ENCODE peak calls at places on chromosomes 2 and 18, in seven cellular contexts. Z, I, W, X, G, Q and V are unnamed samples.

GRCh38 chr2:239544846-239545465 is 144.1 kb upstream of the HDAC4 start:
- DNase-seq in Z (no peak), I (no peak), W (no peak), X (peak; percentile 1), G (no peak), Q (no peak), V (no peak)

GRCh38 chr18:78292602-78293001 is 687.0 kb upstream of the SALL3 start:
- DNase-seq in Z (no peak), I (no peak), W (no peak), X (no peak), G (no peak), Q (no peak), V (no peak)

GRCh38 chr2:95382686-95383634 is 19.5 kb upstream of the FAHD2A start:
- DNase-seq in Z (no peak), I (no peak), W (no peak), X (no peak), G (no peak), Q (no peak), V (no peak)

GRCh38 chr2:126656311-126657145 is 570 bp downstream of the GYPC start:
- DNase-seq in Z (peak; percentile 55), I (peak; percentile 65), W (peak; percentile 31), X (peak; percentile 52), G (no peak), Q (peak; percentile 73), V (peak; percentile 70)

GRCh38 chr2:104658840-104659591 is 194.9 kb upstream of the POU3F3 start:
- DNase-seq in Z (no peak), I (peak; percentile 63), W (no peak), X (no peak), G (no peak), Q (no peak), V (no peak)

GRCh38 chr18:51197661-51198424 is at the start of gene MEX3C:
- DNase-seq in Z (peak; percentile 97), I (peak; percentile 99), W (peak; percentile 99), X (peak; percentile 95), G (peak; percentile 98), Q (peak; percentile 99), V (peak; percentile 100)

GRCh38 chr2:177489719-177490301 is 97.2 kb downstream of the AGPS start:
- DNase-seq in Z (peak; percentile 35), I (peak; percentile 68), W (peak; percentile 49), X (peak; percentile 31), G (peak; percentile 42), Q (peak; percentile 46), V (peak; percentile 65)

GRCh38 chr2:222569826-222570225 is 86.1 kb downstream of the FARSB start:
- DNase-seq in Z (no peak), I (no peak), W (peak; percentile 35), X (no peak), G (no peak), Q (no peak), V (peak; percentile 55)

GRCh38 chr2:237500681-237501424 is 13.8 kb downstream of the MLPH start:
- DNase-seq in Z (peak; percentile 12), I (no peak), W (peak; percentile 100), X (no peak), G (peak; percentile 99), Q (no peak), V (peak; percentile 100)

DNA sequence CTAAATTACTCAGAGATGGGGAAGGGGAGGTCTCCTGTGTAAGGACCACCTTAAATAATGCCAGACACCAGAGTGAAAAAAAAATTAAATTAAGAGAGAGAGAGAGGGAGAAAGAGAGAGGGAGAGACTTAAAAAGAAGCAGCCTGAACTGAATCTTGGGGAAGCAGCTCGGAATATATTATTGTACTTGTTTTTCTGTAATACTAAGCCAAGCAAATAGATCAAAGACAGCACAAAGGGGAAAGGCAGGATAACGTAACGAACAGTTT is 4.6 kb downstream of the ZEB2 start:
- DNase-seq in Z (no peak), I (no peak), W (peak; percentile 59), X (no peak), G (no peak), Q (no peak), V (no peak)
- H3K4me2 ChIP-seq in Z (peak overlapping the region; percentile 80), I (peak overlapping the region; percentile 96), W (peak overlapping the region; percentile 91), X (peak overlapping the region; percentile 81), G (peak overlapping the region; percentile 91), Q (peak overlapping the region; percentile 96), V (peak overlapping the region; percentile 96)

GRCh38 chr2:5479265-5479928 is 212.8 kb upstream of the SOX11 start:
- DNase-seq in Z (no peak), I (peak; percentile 55), W (no peak), X (no peak), G (no peak), Q (no peak), V (no peak)
- H3K4me3 ChIP-seq in Z (no peak overlapping the region), I (peak overlapping the region; percentile 21), W (no peak overlapping the region), X (no peak overlapping the region), G (no peak overlapping the region), Q (no peak overlapping the region), V (no peak overlapping the region)

GRCh38 chr2:39135678-39136259 is 14.9 kb upstream of the SOS1 start:
- DNase-seq in Z (no peak), I (no peak), W (no peak), X (peak; percentile 24), G (no peak), Q (peak; percentile 48), V (no peak)
- H3K4me2 ChIP-seq in Z (no peak overlapping the region), I (no peak overlapping the region), W (no peak overlapping the region), X (peak overlapping the region; percentile 46), G (no peak overlapping the region), Q (peak overlapping the region; percentile 18), V (no peak overlapping the region)

DNA sequence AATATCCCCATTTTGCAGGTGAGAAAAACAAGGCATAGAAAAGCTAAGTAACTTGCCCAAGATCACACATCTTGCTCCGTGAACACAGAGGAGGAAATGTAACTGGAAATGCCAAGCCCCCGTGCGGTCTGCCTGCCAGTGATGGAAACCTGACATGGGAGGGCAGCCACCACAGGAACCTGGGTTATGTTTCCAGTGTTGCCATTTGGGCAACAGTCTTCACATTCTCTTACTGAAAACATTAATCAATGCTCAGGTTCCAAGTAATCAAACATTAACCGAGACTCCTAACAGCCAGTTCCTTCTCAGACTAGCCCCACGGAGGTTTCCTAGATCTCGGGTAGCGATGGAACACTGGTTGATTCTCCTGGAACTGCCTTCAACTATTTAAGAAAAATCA is 2.5 kb downstream of the TGFA start:
- DNase-seq in Z (no peak), I (no peak), W (no peak), X (no peak), G (no peak), Q (no peak), V (no peak)
- H3K4me3 ChIP-seq in Z (no peak overlapping the region), I (no peak overlapping the region), W (no peak overlapping the region), X (no peak overlapping the region), G (no peak overlapping the region), Q (no peak overlapping the region), V (no peak overlapping the region)